ENCODE peak calls at places on chromosomes 3 and 15, in nine cellular contexts. C is prostate gland, O is ovary, J is A549, B is esophagus muscularis mucosa, D is lower leg skin, E is HCT116, H is uterus, A is heart left ventricle. U is an unnamed sample.

GRCh38 chr15:50907866-50908208 is 646 bp upstream of the AP4E1 start:
- DNase-seq in H (peak; percentile 46), B (no peak), J (peak; percentile 46), D (no peak), A (peak; percentile 39), C (peak; percentile 31), O (peak; percentile 47), E (peak; percentile 15), U (no peak)

GRCh38 chr3:47799733-47800132 is 3.2 kb upstream of the DHX30 start:
- DNase-seq in E (no peak), B (no peak), C (no peak), D (no peak), A (no peak), O (no peak), J (no peak), H (no peak), U (no peak)

GRCh38 chr3:37052860-37053259 is 59.5 kb downstream of the MLH1 start:
- DNase-seq in C (peak; percentile 51), A (no peak), O (no peak), H (no peak), D (no peak), B (no peak), J (no peak), E (no peak), U (no peak)

GRCh38 chr15:79987569-79987955 is 16.6 kb upstream of the BCL2A1 start:
- DNase-seq in E (no peak), C (no peak), H (no peak), J (no peak), D (no peak), B (no peak), A (no peak), O (no peak), U (no peak)

GRCh38 chr3:21979706-21980105 is 228.7 kb upstream of the ZNF385D start:
- DNase-seq in D (no peak), C (no peak), O (no peak), A (no peak), H (no peak), J (no peak), B (no peak), E (no peak), U (no peak)

GRCh38 chr15:85394552-85395333 is 14.3 kb downstream of the AKAP13 start:
- DNase-seq in O (no peak), C (no peak), H (no peak), D (no peak), J (no peak), A (no peak), B (no peak), E (no peak), U (no peak)

GRCh38 chr3:175743733-175744400 is 884.7 kb downstream of the NAALADL2 start:
- DNase-seq in H (no peak), C (no peak), E (no peak), O (no peak), D (no peak), J (peak; percentile 1), B (no peak), A (no peak), U (no peak)

GRCh38 chr3:48042071-48042760 is 26.0 kb upstream of the MAP4 start:
- DNase-seq in A (no peak), C (no peak), O (no peak), H (no peak), D (no peak), E (no peak), J (no peak), B (no peak), U (no peak)

GRCh38 chr15:34581043-34581365 is 2.4 kb downstream of the GOLGA8B start:
- DNase-seq in E (no peak), A (no peak), D (no peak), B (no peak), O (no peak), J (no peak), H (no peak), C (no peak), U (no peak)

GRCh38 chr15:34584996-34585395 is 1.5 kb upstream of the GOLGA8B start:
- DNase-seq in A (no peak), C (no peak), J (no peak), H (no peak), O (no peak), E (no peak), B (no peak), D (no peak), U (no peak)

GRCh38 chr15:34582461-34583357 is 742 bp downstream of the GOLGA8B start:
- DNase-seq in C (no peak), B (no peak), J (peak; percentile 55), H (no peak), E (peak; percentile 2), D (peak; percentile 85), O (no peak), A (no peak), U (peak; percentile 59)

GRCh38 chr15:34584321-34584668 is 844 bp upstream of the GOLGA8B start:
- DNase-seq in D (no peak), E (no peak), C (no peak), J (no peak), H (no peak), O (no peak), A (no peak), B (no peak), U (no peak)

DNA sequence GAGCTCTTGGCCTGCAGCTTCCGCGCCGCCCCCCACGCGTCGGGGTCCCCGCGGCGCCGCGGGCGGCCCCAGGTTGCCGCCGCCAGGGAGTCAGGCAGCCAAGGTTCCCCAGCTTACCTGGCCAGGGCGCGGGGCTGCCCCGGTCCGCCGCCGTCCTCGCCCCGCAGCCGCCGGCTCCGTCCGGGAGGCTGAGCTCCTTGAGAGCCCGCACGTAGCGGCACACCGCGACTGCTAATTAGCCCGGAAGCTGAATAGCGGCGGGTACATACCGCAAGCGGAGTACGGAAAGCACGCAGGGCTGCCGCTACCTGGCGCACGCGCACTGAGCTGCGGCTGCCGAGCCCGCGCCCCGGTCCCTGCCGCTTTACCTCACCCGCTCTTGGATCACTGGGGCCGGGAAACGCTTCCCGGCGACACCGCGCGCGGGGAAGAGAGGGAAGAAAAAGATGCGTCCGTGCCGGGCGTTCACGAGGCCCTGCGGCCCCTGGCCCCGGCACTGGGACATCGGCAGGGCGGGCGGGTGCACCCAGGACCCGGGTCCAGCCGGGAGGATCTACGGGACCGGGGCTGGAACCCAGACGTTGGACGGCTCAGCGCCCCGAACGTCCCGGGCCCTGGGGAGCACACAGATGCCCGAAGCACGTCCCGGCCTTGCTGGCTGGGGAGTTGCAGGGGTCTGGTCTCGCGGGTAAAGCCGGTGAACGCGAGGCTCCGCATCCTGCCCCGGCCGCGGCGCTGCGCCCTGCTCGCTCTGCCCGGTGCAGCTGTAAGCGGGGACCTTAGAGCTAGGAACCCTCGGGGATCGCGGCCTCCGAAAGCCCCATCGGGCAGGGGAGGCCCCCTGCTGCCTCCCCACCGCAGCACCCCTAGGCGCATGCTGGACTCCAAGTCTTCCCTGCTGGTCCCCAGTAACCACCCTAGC is at the start of gene GOLGA8B:
- DNase-seq in H (peak; percentile 51), B (no peak), D (peak; percentile 90), C (peak; percentile 68), A (peak; percentile 68), E (peak; percentile 38), J (peak; percentile 87), O (peak; percentile 72), U (peak; percentile 69)
- TF ChIP-seq POLR2A in H (no peak), B (no peak), D (no peak), C (no peak), A (no peak), E (no peak), J (peak; percentile 62), O (no peak), U (peak; percentile 32)

DNA sequence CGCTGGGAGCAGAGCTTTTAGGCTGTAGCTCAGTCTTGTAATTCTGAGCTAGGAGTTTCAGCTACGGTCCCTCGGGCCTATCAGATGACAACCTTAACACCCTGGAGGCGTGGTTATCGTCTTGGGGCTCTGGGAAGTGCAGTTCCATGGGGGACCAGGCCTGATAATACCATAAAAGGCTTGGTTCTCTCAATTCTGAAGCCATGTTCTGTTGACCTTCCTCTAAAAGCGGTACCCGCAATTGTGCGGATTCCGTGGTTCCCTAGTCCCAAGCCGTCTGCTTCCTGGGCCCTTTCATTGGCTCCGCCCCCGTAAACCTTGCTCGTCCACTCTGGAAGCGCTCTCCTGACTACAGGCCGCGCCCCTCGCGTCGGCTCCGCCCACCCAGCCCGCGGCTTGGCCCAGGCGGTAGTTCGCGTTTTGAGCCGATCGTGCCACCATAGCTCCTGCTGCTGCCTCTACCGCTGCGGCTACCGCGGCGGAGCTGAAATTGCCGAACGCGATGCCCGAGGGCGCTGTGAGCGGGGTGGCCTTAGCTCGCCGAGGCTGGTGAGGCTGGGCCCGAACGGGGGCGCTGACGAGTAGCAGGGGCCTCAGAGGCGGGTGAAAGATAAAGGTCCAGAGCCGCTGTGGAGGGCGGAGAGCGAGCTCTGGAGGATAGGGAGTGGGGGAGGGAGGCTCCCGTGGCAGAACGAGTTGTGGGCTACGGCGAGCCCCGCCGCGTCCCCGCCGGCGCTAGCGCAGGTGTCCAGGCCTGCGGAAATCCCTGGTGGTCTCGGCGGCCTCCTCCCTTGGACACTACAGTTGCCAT is at the start of gene MAPKBP1:
- DNase-seq in A (peak; percentile 98), E (peak; percentile 95), C (peak; percentile 97), J (peak; percentile 89), B (peak; percentile 99), O (peak; percentile 97), D (peak; percentile 99), H (peak; percentile 95), U (peak; percentile 84)
- TF ChIP-seq POLR2A in A (no peak), E (peak; percentile 42), C (peak; percentile 77), J (peak; percentile 60), B (peak; percentile 55), O (peak; percentile 60), D (no peak), H (peak; percentile 77), U (peak; percentile 64)

GRCh38 chr3:4981160-4981687 is 2.0 kb downstream of the BHLHE40 start:
- DNase-seq in H (no peak), A (no peak), B (no peak), C (no peak), D (no peak), E (no peak), J (no peak), O (no peak), U (no peak)

GRCh38 chr3:4981688-4982494 is 2.7 kb downstream of the BHLHE40 start:
- DNase-seq in E (no peak), A (no peak), J (no peak), C (no peak), D (no peak), O (peak; percentile 44), H (no peak), B (no peak), U (no peak)

GRCh38 chr3:4983739-4984510 is 4.7 kb downstream of the BHLHE40 start:
- DNase-seq in J (no peak), D (peak; percentile 92), O (peak; percentile 69), A (peak; percentile 64), C (no peak), B (no peak), E (peak; percentile 73), H (peak; percentile 63), U (no peak)

GRCh38 chr3:4984511-4984864 is 5.3 kb downstream of the BHLHE40 start:
- DNase-seq in O (no peak), H (no peak), E (no peak), C (no peak), D (no peak), B (no peak), A (no peak), J (no peak), U (no peak)

DNA sequence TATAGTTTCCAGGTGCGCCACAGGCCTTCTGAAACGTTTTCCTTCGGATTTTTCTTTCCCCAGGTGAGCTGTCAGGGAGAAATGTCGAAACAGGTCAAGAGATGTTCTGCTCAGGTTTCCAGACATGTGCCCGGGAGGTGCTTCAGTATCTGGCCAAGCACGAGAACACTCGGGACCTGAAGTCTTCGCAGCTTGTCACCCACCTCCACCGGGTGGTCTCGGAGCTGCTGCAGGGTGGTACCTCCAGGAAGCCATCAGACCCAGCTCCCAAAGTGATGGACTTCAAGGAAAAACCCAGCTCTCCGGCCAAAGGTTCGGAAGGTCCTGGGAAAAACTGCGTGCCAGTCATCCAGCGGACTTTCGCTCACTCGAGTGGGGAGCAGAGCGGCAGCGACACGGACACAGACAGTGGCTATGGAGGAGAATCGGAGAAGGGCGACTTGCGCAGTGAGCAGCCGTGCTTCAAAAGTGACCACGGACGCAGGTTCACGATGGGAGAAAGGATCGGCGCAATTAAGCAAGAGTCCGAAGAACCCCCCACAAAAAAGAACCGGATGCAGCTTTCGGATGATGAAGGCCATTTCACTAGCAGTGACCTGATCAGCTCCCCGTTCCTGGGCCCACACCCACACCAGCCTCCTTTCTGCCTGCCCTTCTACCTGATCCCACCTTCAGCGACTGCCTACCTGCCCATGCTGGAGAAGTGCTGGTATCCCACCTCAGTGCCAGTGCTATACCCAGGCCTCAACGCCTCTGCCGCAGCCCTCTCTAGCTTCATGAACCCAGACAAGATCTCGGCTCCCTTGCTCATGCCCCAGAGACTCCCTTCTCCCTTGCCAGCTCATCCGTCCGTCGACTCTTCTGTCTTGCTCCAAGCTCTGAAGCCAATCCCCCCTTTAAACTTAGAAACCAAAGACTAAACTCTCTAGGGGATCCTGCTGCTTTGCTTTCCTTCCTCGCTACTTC is 3.8 kb downstream of the BHLHE40 start:
- DNase-seq in A (no peak), E (no peak), C (no peak), H (no peak), B (no peak), D (no peak), O (peak; percentile 40), J (no peak), U (no peak)
- TF ChIP-seq POLR2A in A (no peak), E (no peak), C (no peak), H (no peak), B (peak; percentile 28), D (no peak), O (no peak), J (no peak), U (no peak)

GRCh38 chr3:155745795-155746550 is 1.1 kb upstream of the PLCH1 start:
- DNase-seq in D (no peak), C (no peak), E (peak; percentile 45), H (no peak), J (peak; percentile 68), B (no peak), A (no peak), O (no peak), U (peak; percentile 58)

GRCh38 chr3:155744091-155744625 is 713 bp downstream of the PLCH1 start:
- DNase-seq in E (peak; percentile 27), A (peak; percentile 55), H (no peak), C (peak; percentile 36), D (peak; percentile 87), O (peak; percentile 31), J (peak; percentile 86), B (no peak), U (peak; percentile 76)

GRCh38 chr3:155746703-155747102 is 1.8 kb upstream of the PLCH1 start:
- DNase-seq in O (no peak), C (no peak), E (no peak), A (no peak), B (no peak), H (no peak), D (no peak), J (no peak), U (no peak)

GRCh38 chr3:155743616-155744015 is 1.3 kb downstream of the PLCH1 start:
- DNase-seq in E (no peak), H (no peak), D (no peak), B (no peak), C (no peak), O (no peak), A (no peak), J (no peak), U (no peak)

GRCh38 chr3:155744626-155745324 is at the start of gene PLCH1:
- DNase-seq in E (peak; percentile 62), B (no peak), J (peak; percentile 79), A (peak; percentile 59), D (peak; percentile 91), O (peak; percentile 47), C (peak; percentile 66), H (peak; percentile 39), U (peak; percentile 62)
- TF ChIP-seq POLR2A in E (no peak), B (no peak), J (no peak), A (no peak), D (no peak), O (no peak), C (peak; percentile 20), H (no peak), U (no peak)